ENCODE peak calls at places on chromosome 18, in four cellular contexts. One of them, this sample, is unnamed.

GRCh38 chr18:76722224-76723061 is 99.9 kb upstream of the ZNF236 start:
- DNase-seq in neural crest cell: no peak
- DNase-seq in upper lobe of left lung: no peak
- DNase-seq in endothelial cell: no peak
- DNase-seq in this sample: no peak

GRCh38 chr18:74203811-74204210 is 55.5 kb downstream of the TIMM21 start:
- DNase-seq in neural crest cell: no peak
- DNase-seq in endothelial cell: no peak
- DNase-seq in upper lobe of left lung: no peak
- DNase-seq in this sample: no peak

GRCh38 chr18:39454866-39455265 is 1889.3 kb upstream of the CELF4 start:
- DNase-seq in upper lobe of left lung: no peak
- DNase-seq in endothelial cell: no peak
- DNase-seq in neural crest cell: no peak
- DNase-seq in this sample: no peak

GRCh38 chr18:26233208-26233607 is 7.0 kb downstream of the TAF4B start:
- DNase-seq in upper lobe of left lung: no peak
- DNase-seq in endothelial cell: no peak
- DNase-seq in neural crest cell: no peak
- DNase-seq in this sample: no peak

GRCh38 chr18:42187611-42188378 is 232.8 kb downstream of the PIK3C3 start:
- DNase-seq in endothelial cell: no peak
- DNase-seq in neural crest cell: no peak
- DNase-seq in upper lobe of left lung: no peak
- DNase-seq in this sample: no peak

GRCh38 chr18:67669993-67670671 is 153.6 kb upstream of the DSEL start:
- DNase-seq in endothelial cell: no peak
- DNase-seq in upper lobe of left lung: no peak
- DNase-seq in neural crest cell: no peak
- DNase-seq in this sample: no peak

GRCh38 chr18:27461957-27462356 is 276.8 kb upstream of the CHST9 start:
- DNase-seq in upper lobe of left lung: no peak
- DNase-seq in endothelial cell: peak; percentile 4
- DNase-seq in neural crest cell: no peak
- DNase-seq in this sample: no peak

GRCh38 chr18:32674491-32674890 is 98.3 kb downstream of the KLHL14 start:
- DNase-seq in endothelial cell: peak; percentile 9
- DNase-seq in neural crest cell: no peak
- DNase-seq in upper lobe of left lung: no peak
- DNase-seq in this sample: no peak

GRCh38 chr18:62751977-62752376 is 36.6 kb downstream of the PHLPP1 start:
- DNase-seq in upper lobe of left lung: no peak
- DNase-seq in neural crest cell: no peak
- DNase-seq in endothelial cell: peak; percentile 20
- DNase-seq in this sample: no peak

GRCh38 chr18:21458322-21458721 is 142.2 kb downstream of the ESCO1 start:
- DNase-seq in endothelial cell: no peak
- DNase-seq in upper lobe of left lung: no peak
- DNase-seq in neural crest cell: no peak
- DNase-seq in this sample: no peak

GRCh38 chr18:55996726-55997125 is 408.7 kb upstream of the TCF4 start:
- DNase-seq in upper lobe of left lung: no peak
- DNase-seq in endothelial cell: no peak
- DNase-seq in neural crest cell: no peak
- DNase-seq in this sample: no peak

GRCh38 chr18:71443726-71444480 is 1100.2 kb downstream of the CBLN2 start:
- DNase-seq in upper lobe of left lung: no peak
- DNase-seq in neural crest cell: no peak
- DNase-seq in endothelial cell: no peak
- DNase-seq in this sample: no peak

GRCh38 chr18:36296591-36297418 is 708 bp upstream of the FHOD3 start:
- DNase-seq in neural crest cell: peak; percentile 83
- DNase-seq in upper lobe of left lung: no peak
- DNase-seq in endothelial cell: peak; percentile 82
- DNase-seq in this sample: no peak

GRCh38 chr18:78936251-78937005 is 43.2 kb upstream of the SALL3 start:
- DNase-seq in neural crest cell: no peak
- DNase-seq in upper lobe of left lung: no peak
- DNase-seq in endothelial cell: no peak
- DNase-seq in this sample: no peak

GRCh38 chr18:24538421-24539264 is 78.2 kb downstream of the HRH4 start:
- DNase-seq in endothelial cell: no peak
- DNase-seq in upper lobe of left lung: no peak
- DNase-seq in neural crest cell: no peak
- DNase-seq in this sample: no peak

GRCh38 chr18:23331091-23331920 is 121.8 kb upstream of the RIOK3 start:
- DNase-seq in neural crest cell: no peak
- DNase-seq in upper lobe of left lung: peak; percentile 87
- DNase-seq in endothelial cell: no peak
- DNase-seq in this sample: no peak

GRCh38 chr18:67001052-67001451 is 397.2 kb upstream of the CDH19 start:
- DNase-seq in endothelial cell: no peak
- DNase-seq in neural crest cell: no peak
- DNase-seq in upper lobe of left lung: no peak
- DNase-seq in this sample: no peak

GRCh38 chr18:79560042-79560860 is 119.4 kb upstream of the CTDP1 start:
- DNase-seq in neural crest cell: no peak
- DNase-seq in endothelial cell: no peak
- DNase-seq in upper lobe of left lung: no peak
- DNase-seq in this sample: no peak

GRCh38 chr18:47604041-47604440 is 326.4 kb downstream of the SMAD2 start:
- DNase-seq in upper lobe of left lung: no peak
- DNase-seq in endothelial cell: no peak
- DNase-seq in neural crest cell: no peak
- DNase-seq in this sample: no peak

GRCh38 chr18:47605093-47605492 is 325.4 kb downstream of the SMAD2 start:
- DNase-seq in upper lobe of left lung: peak; percentile 40
- DNase-seq in endothelial cell: no peak
- DNase-seq in neural crest cell: no peak
- DNase-seq in this sample: no peak

GRCh38 chr18:47603158-47603557 is 327.3 kb downstream of the SMAD2 start:
- DNase-seq in neural crest cell: no peak
- DNase-seq in endothelial cell: no peak
- DNase-seq in upper lobe of left lung: no peak
- DNase-seq in this sample: no peak

GRCh38 chr18:47602273-47602897 is 328.1 kb downstream of the SMAD2 start:
- DNase-seq in endothelial cell: no peak
- DNase-seq in upper lobe of left lung: no peak
- DNase-seq in neural crest cell: no peak
- DNase-seq in this sample: no peak

GRCh38 chr18:47601608-47602272 is 328.7 kb downstream of the SMAD2 start:
- DNase-seq in endothelial cell: no peak
- DNase-seq in upper lobe of left lung: no peak
- DNase-seq in neural crest cell: no peak
- DNase-seq in this sample: no peak
- TF ChIP-seq CTCF in endothelial cell: no peak
- TF ChIP-seq CTCF in upper lobe of left lung: no peak
- TF ChIP-seq CTCF in neural crest cell: no peak
- TF ChIP-seq CTCF in this sample: no peak

GRCh38 chr18:34957119-34957863 is 83.9 kb upstream of the MAPRE2 start:
- DNase-seq in upper lobe of left lung: no peak
- DNase-seq in endothelial cell: no peak
- DNase-seq in neural crest cell: no peak
- DNase-seq in this sample: no peak
- TF ChIP-seq CTCF in upper lobe of left lung: no peak
- TF ChIP-seq CTCF in endothelial cell: no peak
- TF ChIP-seq CTCF in neural crest cell: no peak
- TF ChIP-seq CTCF in this sample: no peak

GRCh38 chr18:3773303-3773702 is 323.3 kb downstream of the TGIF1 start:
- DNase-seq in endothelial cell: no peak
- DNase-seq in neural crest cell: no peak
- DNase-seq in upper lobe of left lung: no peak
- DNase-seq in this sample: no peak
- TF ChIP-seq CTCF in endothelial cell: no peak
- TF ChIP-seq CTCF in neural crest cell: peak; percentile 43
- TF ChIP-seq CTCF in upper lobe of left lung: no peak
- TF ChIP-seq CTCF in this sample: no peak

DNA sequence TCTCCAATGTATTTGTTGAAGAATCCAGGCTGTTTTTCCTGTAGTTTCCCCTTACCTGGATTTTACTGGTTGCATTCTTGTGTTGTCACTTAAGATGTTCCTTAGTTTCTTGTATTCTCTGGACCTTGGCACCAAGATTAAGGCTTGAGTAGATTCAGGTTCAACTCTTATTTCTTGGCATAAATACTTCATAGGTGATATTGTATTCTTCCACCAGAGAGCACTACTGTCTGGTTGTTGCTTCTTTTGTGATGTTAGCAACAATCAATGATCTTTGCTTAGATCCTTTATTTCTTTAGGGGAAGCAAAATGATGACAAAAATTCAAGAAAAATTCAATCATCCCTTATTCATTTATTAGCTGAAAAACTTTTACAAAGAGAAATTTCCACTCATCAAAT is 211.1 kb downstream of the LOXHD1 start:
- DNase-seq in neural crest cell: no peak
- DNase-seq in endothelial cell: no peak
- DNase-seq in upper lobe of left lung: no peak
- DNase-seq in this sample: no peak
- TF ChIP-seq CTCF in neural crest cell: no peak
- TF ChIP-seq CTCF in endothelial cell: no peak
- TF ChIP-seq CTCF in upper lobe of left lung: no peak
- TF ChIP-seq CTCF in this sample: no peak

GRCh38 chr18:13726228-13726971 is at the start of the genes FAM210A and RNMT:
- DNase-seq in neural crest cell: peak; percentile 87
- DNase-seq in endothelial cell: peak; percentile 93
- DNase-seq in upper lobe of left lung: peak; percentile 95
- DNase-seq in this sample: peak; percentile 86
- TF ChIP-seq CTCF in neural crest cell: no peak
- TF ChIP-seq CTCF in endothelial cell: no peak
- TF ChIP-seq CTCF in upper lobe of left lung: peak; percentile 38
- TF ChIP-seq CTCF in this sample: no peak

GRCh38 chr18:30999186-30999585 is 43.4 kb downstream of the DSC3 start:
- DNase-seq in upper lobe of left lung: no peak
- DNase-seq in endothelial cell: no peak
- DNase-seq in neural crest cell: no peak
- DNase-seq in this sample: no peak
- TF ChIP-seq CTCF in upper lobe of left lung: peak; percentile 13
- TF ChIP-seq CTCF in endothelial cell: no peak
- TF ChIP-seq CTCF in neural crest cell: peak; percentile 30
- TF ChIP-seq CTCF in this sample: no peak

GRCh38 chr18:31497711-31498449 is at the start of gene DSG2:
- DNase-seq in neural crest cell: peak; percentile 36
- DNase-seq in upper lobe of left lung: peak; percentile 82
- DNase-seq in endothelial cell: peak; percentile 57
- DNase-seq in this sample: peak; percentile 15
- TF ChIP-seq CTCF in neural crest cell: no peak
- TF ChIP-seq CTCF in upper lobe of left lung: no peak
- TF ChIP-seq CTCF in endothelial cell: no peak
- TF ChIP-seq CTCF in this sample: no peak

GRCh38 chr18:48749768-48750167 is 201.0 kb downstream of the SMAD7 start:
- DNase-seq in endothelial cell: no peak
- DNase-seq in upper lobe of left lung: no peak
- DNase-seq in neural crest cell: no peak
- DNase-seq in this sample: no peak
- TF ChIP-seq CTCF in endothelial cell: no peak
- TF ChIP-seq CTCF in upper lobe of left lung: peak; percentile 26
- TF ChIP-seq CTCF in neural crest cell: no peak
- TF ChIP-seq CTCF in this sample: no peak

GRCh38 chr18:991441-991840 is 86.8 kb downstream of the ADCYAP1 start:
- DNase-seq in neural crest cell: no peak
- DNase-seq in upper lobe of left lung: no peak
- DNase-seq in endothelial cell: no peak
- DNase-seq in this sample: no peak

GRCh38 chr18:986552-986951 is 81.9 kb downstream of the ADCYAP1 start:
- DNase-seq in upper lobe of left lung: no peak
- DNase-seq in neural crest cell: no peak
- DNase-seq in endothelial cell: no peak
- DNase-seq in this sample: no peak

GRCh38 chr18:986071-986470 is 81.4 kb downstream of the ADCYAP1 start:
- DNase-seq in endothelial cell: no peak
- DNase-seq in neural crest cell: no peak
- DNase-seq in upper lobe of left lung: peak; percentile 23
- DNase-seq in this sample: no peak

GRCh38 chr18:987325-988186 is 82.9 kb downstream of the ADCYAP1 start:
- DNase-seq in upper lobe of left lung: no peak
- DNase-seq in endothelial cell: no peak
- DNase-seq in neural crest cell: no peak
- DNase-seq in this sample: no peak

GRCh38 chr18:989423-989822 is 84.8 kb downstream of the ADCYAP1 start:
- DNase-seq in upper lobe of left lung: no peak
- DNase-seq in endothelial cell: no peak
- DNase-seq in neural crest cell: no peak
- DNase-seq in this sample: no peak
- TF ChIP-seq CTCF in upper lobe of left lung: no peak
- TF ChIP-seq CTCF in endothelial cell: no peak
- TF ChIP-seq CTCF in neural crest cell: no peak
- TF ChIP-seq CTCF in this sample: no peak

GRCh38 chr18:57050314-57050949 is 96.5 kb upstream of the BOD1L2 start:
- DNase-seq in endothelial cell: no peak
- DNase-seq in upper lobe of left lung: no peak
- DNase-seq in neural crest cell: no peak
- DNase-seq in this sample: no peak

GRCh38 chr18:57052173-57052572 is 94.7 kb upstream of the BOD1L2 start:
- DNase-seq in endothelial cell: no peak
- DNase-seq in neural crest cell: no peak
- DNase-seq in upper lobe of left lung: no peak
- DNase-seq in this sample: no peak

GRCh38 chr18:57051019-57051418 is 95.9 kb upstream of the BOD1L2 start:
- DNase-seq in upper lobe of left lung: no peak
- DNase-seq in neural crest cell: no peak
- DNase-seq in endothelial cell: no peak
- DNase-seq in this sample: no peak

GRCh38 chr18:57052759-57053158 is 94.1 kb upstream of the BOD1L2 start:
- DNase-seq in endothelial cell: no peak
- DNase-seq in upper lobe of left lung: no peak
- DNase-seq in neural crest cell: no peak
- DNase-seq in this sample: no peak

DNA sequence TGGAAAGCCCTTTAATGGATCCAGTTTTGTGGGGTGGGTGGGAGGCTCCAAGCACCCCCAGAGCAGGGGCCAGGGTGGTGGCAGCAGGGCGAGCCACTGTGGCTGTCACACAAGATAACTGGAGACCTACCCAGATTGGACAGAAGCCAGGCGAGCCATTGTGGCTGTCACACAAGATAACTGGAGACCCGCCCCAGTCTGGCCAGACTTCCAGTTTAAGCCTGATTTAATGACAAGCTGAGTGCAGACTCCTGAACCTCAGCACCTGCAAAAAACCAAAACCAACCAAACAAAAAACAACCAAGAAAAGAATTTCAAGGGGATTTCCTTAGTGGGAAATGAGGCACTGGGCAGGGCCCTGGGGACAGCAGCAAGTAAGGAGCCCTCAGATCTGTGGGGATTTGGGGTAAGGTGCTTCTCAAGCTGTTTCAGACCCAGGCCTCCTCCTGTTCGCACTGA is 95.3 kb upstream of the BOD1L2 start:
- DNase-seq in endothelial cell: no peak
- DNase-seq in neural crest cell: no peak
- DNase-seq in upper lobe of left lung: no peak
- DNase-seq in this sample: no peak
- TF ChIP-seq CTCF in endothelial cell: no peak
- TF ChIP-seq CTCF in neural crest cell: no peak
- TF ChIP-seq CTCF in upper lobe of left lung: no peak
- TF ChIP-seq CTCF in this sample: no peak